ENCODE peak calls at places on chromosomes 11 and 22, in eight cellular contexts. W, N, K, S, Z, V, C and Q are unnamed samples.

GRCh38 chr11:33310720-33311500 is 53.7 kb downstream of the HIPK3 start:
- DNase-seq in W (no peak), N (peak), K (peak), S (peak), Z (no peak), V (no peak), C (no peak), Q (no peak)

GRCh38 chr11:19474954-19475811 is 234.4 kb upstream of the E2F8 start:
- DNase-seq in W (no peak), N (peak), K (no peak), S (no peak), Z (no peak), V (no peak), C (no peak), Q (no peak)

GRCh38 chr22:48140261-48140660 is 1377.8 kb downstream of the TBC1D22A start:
- DNase-seq in W (no peak), N (no peak), K (no peak), S (no peak), Z (no peak), V (no peak), C (no peak), Q (no peak)

GRCh38 chr11:133386262-133386661 is 146.0 kb downstream of the OPCML start:
- DNase-seq in W (no peak), N (no peak), K (no peak), S (no peak), Z (no peak), V (no peak), C (no peak), Q (no peak)

GRCh38 chr11:23310276-23310675 is 450.0 kb upstream of the CCDC179 start:
- DNase-seq in W (no peak), N (peak), K (no peak), S (peak), Z (peak), V (no peak), C (no peak), Q (no peak)

GRCh38 chr22:36417281-36417686 is 29.5 kb upstream of the MYH9 start:
- DNase-seq in W (no peak), N (no peak), K (no peak), S (peak), Z (peak), V (no peak), C (no peak), Q (no peak)

GRCh38 chr11:61545341-61545740 is 35.5 kb downstream of the SYT7 start:
- DNase-seq in W (no peak), N (no peak), K (no peak), S (no peak), Z (no peak), V (no peak), C (no peak), Q (peak)

GRCh38 chr11:76151561-76152085 is 54.7 kb downstream of the WNT11 start:
- DNase-seq in W (no peak), N (no peak), K (no peak), S (no peak), Z (no peak), V (no peak), C (no peak), Q (no peak)

GRCh38 chr22:39306456-39307361 is 12.7 kb downstream of the RPL3 start:
- DNase-seq in W (peak), N (no peak), K (no peak), S (peak), Z (no peak), V (no peak), C (peak), Q (no peak)

GRCh38 chr11:97743205-97743742 is 1277.5 kb upstream of the CNTN5 start:
- DNase-seq in W (no peak), N (peak), K (peak), S (no peak), Z (peak), V (no peak), C (no peak), Q (no peak)

GRCh38 chr22:25509391-25509791 is 55.1 kb upstream of the GRK3 start:
- DNase-seq in W (no peak), N (no peak), K (no peak), S (no peak), Z (peak), V (no peak), C (no peak), Q (no peak)

GRCh38 chr22:25876871-25877270 is 134.9 kb downstream of the MYO18B start:
- DNase-seq in W (no peak), N (no peak), K (no peak), S (no peak), Z (no peak), V (no peak), C (no peak), Q (no peak)

GRCh38 chr11:67648796-67649613 is 1.5 kb downstream of the ACY3 start:
- DNase-seq in W (no peak), N (no peak), K (no peak), S (no peak), Z (no peak), V (no peak), C (no peak), Q (no peak)

GRCh38 chr22:49826603-49827306 is 918 bp downstream of the BRD1 start:
- DNase-seq in W (peak), N (no peak), K (no peak), S (peak), Z (peak), V (no peak), C (no peak), Q (no peak)

GRCh38 chr22:21582801-21583740 is 15.6 kb downstream of the UBE2L3 start:
- DNase-seq in W (no peak), N (no peak), K (no peak), S (no peak), Z (no peak), V (no peak), C (no peak), Q (no peak)

GRCh38 chr11:16938061-16938460 is 76.2 kb downstream of the PLEKHA7 start:
- DNase-seq in W (no peak), N (no peak), K (no peak), S (no peak), Z (no peak), V (no peak), C (no peak), Q (no peak)

GRCh38 chr11:69512136-69512535 is 30.7 kb downstream of the LINC01488 start:
- DNase-seq in W (no peak), N (no peak), K (no peak), S (no peak), Z (no peak), V (no peak), C (no peak), Q (no peak)

GRCh38 chr11:69234171-69234570 is 59.8 kb upstream of the MYEOV start:
- DNase-seq in W (no peak), N (no peak), K (no peak), S (no peak), Z (no peak), V (no peak), C (no peak), Q (no peak)

GRCh38 chr11:78202733-78203167 is 14.0 kb downstream of the USP35 start:
- DNase-seq in W (no peak), N (no peak), K (no peak), S (no peak), Z (no peak), V (no peak), C (no peak), Q (no peak)

GRCh38 chr11:7423946-7424345 is 61.4 kb upstream of the OLFML1 start:
- DNase-seq in W (no peak), N (no peak), K (no peak), S (no peak), Z (no peak), V (no peak), C (no peak), Q (no peak)

GRCh38 chr11:61761440-61762163 is 9.2 kb downstream of the MYRF start:
- DNase-seq in W (no peak), N (no peak), K (no peak), S (no peak), Z (peak), V (no peak), C (no peak), Q (no peak)

GRCh38 chr22:38203855-38204497 is 2.2 kb downstream of the MAFF start:
- DNase-seq in W (no peak), N (no peak), K (no peak), S (peak), Z (no peak), V (no peak), C (no peak), Q (no peak)

GRCh38 chr22:20130739-20131592 is 638 bp upstream of the ZDHHC8 start:
- DNase-seq in W (peak), N (peak), K (no peak), S (peak), Z (peak), V (peak), C (peak), Q (peak)

GRCh38 chr11:68683952-68684384 is 376 bp upstream of the GAL start:
- DNase-seq in W (no peak), N (no peak), K (no peak), S (no peak), Z (no peak), V (no peak), C (no peak), Q (no peak)

GRCh38 chr11:20963596-20963995 is 294.2 kb downstream of the NELL1 start:
- DNase-seq in W (no peak), N (peak), K (peak), S (no peak), Z (peak), V (no peak), C (no peak), Q (no peak)

GRCh38 chr11:57637626-57638004 is 12.1 kb downstream of the YPEL4 start:
- DNase-seq in W (no peak), N (no peak), K (no peak), S (peak), Z (no peak), V (no peak), C (no peak), Q (no peak)

GRCh38 chr11:75195164-75195962 is 44.5 kb downstream of the SLCO2B1 start:
- DNase-seq in W (no peak), N (no peak), K (no peak), S (no peak), Z (no peak), V (no peak), C (no peak), Q (no peak)